ENCODE peak calls at places on chromosomes 13 and 19, in six cellular contexts. D is GM23248, H is anterior cingulate cortex, S is T-cell, B is activated T-cell treated with anti-CD3 and anti-CD28 coated beads for 24 hours, C is Kasumi-1. Z is an unnamed sample.
A peak's percentile ranks its signal among the peaks of the same experiment; 100 is the strongest.

GRCh38 chr19:42370068-42370520 is 20.0 kb downstream of the CNFN start:
- DNase-seq in D (no peak), H (no peak), S (no peak), B (no peak), C (no peak), Z (no peak)

GRCh38 chr13:33204130-33204927 is 81.2 kb downstream of the STARD13 start:
- DNase-seq in D (peak; percentile 94), H (no peak), C (no peak), B (no peak), S (no peak), Z (no peak)

GRCh38 chr13:48979892-48980291 is 4.2 kb downstream of the FNDC3A start:
- DNase-seq in B (no peak), H (no peak), C (peak; percentile 28), S (no peak), D (no peak), Z (no peak)

GRCh38 chr13:52615817-52616216 is 26.4 kb upstream of the HNRNPA1L2 start:
- DNase-seq in H (no peak), C (peak; percentile 29), B (no peak), D (no peak), S (no peak), Z (no peak)

GRCh38 chr13:46743191-46743590 is 53.8 kb downstream of the ESD start:
- DNase-seq in D (no peak), B (no peak), H (no peak), S (no peak), C (no peak), Z (no peak)

GRCh38 chr19:18513868-18514267 is 8.0 kb downstream of the ELL start:
- DNase-seq in C (no peak), D (peak; percentile 53), S (no peak), B (no peak), H (no peak), Z (no peak)

GRCh38 chr13:84843368-84843767 is 955.9 kb downstream of the SLITRK6 start:
- DNase-seq in S (no peak), B (no peak), H (no peak), C (no peak), D (no peak), Z (no peak)

GRCh38 chr13:41694902-41695301 is 237.6 kb downstream of the RGCC start:
- DNase-seq in C (peak; percentile 46), S (no peak), H (no peak), D (peak; percentile 97), B (no peak), Z (no peak)

GRCh38 chr19:1650627-1651009 is 1.8 kb downstream of the TCF3 start:
- DNase-seq in C (peak; percentile 36), S (peak; percentile 37), B (no peak), D (peak; percentile 34), H (no peak), Z (peak; percentile 34)

GRCh38 chr19:33440241-33440640 is 66.7 kb downstream of the CEBPG start:
- DNase-seq in B (no peak), D (no peak), S (no peak), C (no peak), H (no peak), Z (no peak)